ENCODE peak calls at places on chromosomes 11 and 22, in six cellular contexts. J is right atrium auricular region, Q is AG10803, U is A549, P is fibroblast of lung, F is WERI-Rb-1. W is an unnamed sample.

GRCh38 chr11:125314264-125315087 is 149.9 kb downstream of the PKNOX2 start:
- DNase-seq in U (no peak), J (no peak), Q (no peak), F (no peak), P (no peak), W (no peak)

GRCh38 chr11:64132388-64132771 is 33.5 kb downstream of the MACROD1 start:
- DNase-seq in J (no peak), P (no peak), U (no peak), Q (no peak), F (no peak), W (no peak)

GRCh38 chr22:27609411-27610029 is 192.0 kb downstream of the MN1 start:
- DNase-seq in U (no peak), Q (no peak), F (no peak), P (no peak), J (no peak), W (no peak)

GRCh38 chr22:35292786-35293185 is 6.9 kb upstream of the TOM1 start:
- DNase-seq in Q (no peak), F (no peak), J (no peak), U (no peak), P (no peak), W (no peak)

GRCh38 chr11:27904358-27905055 is 203.4 kb downstream of the KIF18A start:
- DNase-seq in U (peak), F (no peak), Q (peak), J (no peak), P (peak), W (no peak)

GRCh38 chr11:6606471-6607189 is 3.1 kb downstream of the ILK start:
- DNase-seq in U (peak), Q (peak), J (peak), P (peak), F (peak), W (peak)

GRCh38 chr11:10742460-10743208 is 8.4 kb upstream of the CTR9 start:
- DNase-seq in F (no peak), J (no peak), U (no peak), P (peak), Q (peak), W (no peak)

GRCh38 chr11:120512727-120513435 is 1.3 kb downstream of the GRIK4 start:
- DNase-seq in P (no peak), Q (no peak), U (peak), F (peak), J (no peak), W (peak)

GRCh38 chr22:20173246-20173645 is 22.4 kb upstream of the CCDC188 start:
- DNase-seq in U (no peak), Q (no peak), P (no peak), J (no peak), F (no peak), W (no peak)

GRCh38 chr11:61949169-61950034 is 749 bp upstream of the BEST1 start:
- DNase-seq in J (peak), Q (peak), F (peak), P (peak), U (peak), W (no peak)

GRCh38 chr11:77112641-77113381 is 10.2 kb downstream of the OMP start:
- DNase-seq in F (no peak), U (no peak), Q (no peak), P (no peak), J (no peak), W (no peak)

GRCh38 chr11:36115378-36115801 is 171.5 kb downstream of the LDLRAD3 start:
- DNase-seq in Q (no peak), J (no peak), U (no peak), P (no peak), F (no peak), W (no peak)

GRCh38 chr11:77407613-77408012 is 66.3 kb downstream of the PAK1 start:
- DNase-seq in F (no peak), U (peak), P (peak), J (no peak), Q (peak), W (no peak)

GRCh38 chr22:37109242-37109917 is at the start of gene TMPRSS6:
- DNase-seq in U (no peak), P (no peak), Q (no peak), F (no peak), J (no peak), W (no peak)

GRCh38 chr11:100932474-100933100 is 197.0 kb downstream of the PGR start:
- DNase-seq in J (no peak), U (peak), P (peak), F (no peak), Q (peak), W (no peak)

GRCh38 chr11:14414470-14415461 is 55.8 kb upstream of the RRAS2 start:
- DNase-seq in U (no peak), P (peak), J (no peak), Q (no peak), F (no peak), W (no peak)

GRCh38 chr22:36701941-36702640 is 1.5 kb downstream of the CACNG2 start:
- DNase-seq in U (no peak), F (no peak), P (no peak), Q (no peak), J (no peak), W (no peak)

GRCh38 chr11:16881074-16881709 is 133.0 kb downstream of the PLEKHA7 start:
- DNase-seq in J (peak), P (peak), U (no peak), F (peak), Q (peak), W (no peak)

GRCh38 chr11:91248199-91248807 is 976.3 kb upstream of the FAT3 start:
- DNase-seq in F (peak), U (peak), J (no peak), Q (no peak), P (peak), W (no peak)

GRCh38 chr11:2828585-2829330 is 56.8 kb downstream of the CDKN1C start:
- DNase-seq in Q (no peak), F (no peak), U (no peak), J (no peak), P (no peak), W (no peak)

GRCh38 chr11:61429346-61429690 is 457 bp downstream of the CPSF7 start:
- DNase-seq in P (peak), Q (peak), J (no peak), U (peak), F (peak), W (peak)

GRCh38 chr22:19844423-19845368 is 10.0 kb downstream of the GNB1L start:
- DNase-seq in U (no peak), F (no peak), Q (peak), P (peak), J (peak), W (no peak)

GRCh38 chr11:30025396-30026139 is 8.7 kb upstream of the KCNA4 start:
- DNase-seq in F (no peak), J (no peak), P (no peak), Q (no peak), U (no peak), W (no peak)

GRCh38 chr11:122748968-122749687 is 89.2 kb upstream of the CRTAM start:
- DNase-seq in U (no peak), F (no peak), P (peak), Q (peak), J (peak), W (no peak)

GRCh38 chr22:27370281-27370680 is 431.3 kb downstream of the MN1 start:
- DNase-seq in P (no peak), J (no peak), U (no peak), F (no peak), Q (no peak), W (no peak)

GRCh38 chr22:20141186-20142077 is 9.4 kb downstream of the CCDC188 start:
- DNase-seq in J (no peak), P (peak), U (no peak), Q (peak), F (no peak), W (no peak)

GRCh38 chr11:26621147-26621546 is 49.1 kb upstream of the MUC15 start:
- DNase-seq in P (peak), F (no peak), J (no peak), Q (peak), U (peak), W (no peak)

GRCh38 chr11:34052608-34053160 is 1.2 kb downstream of the CAPRIN1 start:
- DNase-seq in P (no peak), U (peak), J (no peak), F (peak), Q (no peak), W (no peak)

GRCh38 chr11:70018816-70019215 is 59.3 kb upstream of the ANO1 start:
- DNase-seq in U (no peak), Q (no peak), F (no peak), J (no peak), P (no peak), W (no peak)

GRCh38 chr11:26578998-26579635 is 7.1 kb upstream of the MUC15 start:
- DNase-seq in P (peak), F (no peak), U (no peak), J (no peak), Q (peak), W (no peak)

GRCh38 chr11:111977141-111978027 is 40.2 kb downstream of the DIXDC1 start:
- DNase-seq in J (peak), F (no peak), Q (peak), P (peak), U (no peak), W (peak)

GRCh38 chr11:111976614-111977140 is 39.5 kb downstream of the DIXDC1 start:
- DNase-seq in U (no peak), J (no peak), P (peak), Q (no peak), F (no peak), W (no peak)

GRCh38 chr11:111980062-111980461 is 42.9 kb downstream of the DIXDC1 start:
- DNase-seq in F (no peak), P (no peak), J (no peak), U (no peak), Q (no peak), W (no peak)

GRCh38 chr11:111976119-111976518 is 39.0 kb downstream of the DIXDC1 start:
- DNase-seq in U (no peak), Q (no peak), F (no peak), P (no peak), J (no peak), W (no peak)

GRCh38 chr11:111978028-111978771 is 41.1 kb downstream of the DIXDC1 start:
- DNase-seq in Q (peak), U (no peak), J (peak), F (peak), P (peak), W (no peak)
- TF ChIP-seq CTCF in Q (peak), U (no peak), J (no peak), F (no peak), P (peak), W (peak)

DNA sequence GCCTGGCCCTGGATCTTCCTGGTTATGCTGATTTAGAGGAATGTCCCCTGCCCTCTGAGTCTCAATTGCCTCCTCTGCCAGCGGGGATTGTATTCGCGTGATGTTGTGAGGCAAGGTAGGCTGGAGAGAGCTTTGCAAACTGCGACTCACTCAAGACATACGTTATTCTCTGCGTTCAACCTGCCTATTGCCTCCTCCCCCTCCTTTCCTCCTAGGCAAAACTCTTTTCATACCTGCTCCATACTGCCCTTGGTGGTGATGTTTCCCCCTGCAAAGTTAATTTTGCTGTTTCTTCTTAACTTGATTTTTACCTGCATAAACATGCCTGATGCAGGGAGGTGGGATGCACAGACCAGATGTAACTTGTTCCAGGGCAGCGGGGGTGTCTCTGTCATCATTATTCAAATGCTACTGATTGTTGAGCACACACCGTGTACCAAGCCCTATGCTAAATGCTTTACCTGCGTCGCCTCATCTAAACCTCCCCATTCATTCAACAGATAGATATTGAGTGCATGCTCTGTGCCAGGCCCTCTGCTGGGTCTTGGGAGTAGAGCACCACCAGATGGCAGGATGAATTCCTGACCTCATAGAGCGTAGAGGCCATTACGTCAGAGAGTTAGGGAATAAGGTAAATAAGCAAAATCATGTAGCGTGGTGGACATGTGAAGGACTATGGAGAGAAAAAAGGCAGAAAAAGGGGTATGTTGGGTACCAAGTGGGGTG is 29.0 kb downstream of the SGSM1 start:
- DNase-seq in Q (no peak), F (peak), P (no peak), J (no peak), U (peak), W (no peak)
- TF ChIP-seq CTCF in Q (peak), F (peak), P (peak), J (no peak), U (peak), W (peak)

DNA sequence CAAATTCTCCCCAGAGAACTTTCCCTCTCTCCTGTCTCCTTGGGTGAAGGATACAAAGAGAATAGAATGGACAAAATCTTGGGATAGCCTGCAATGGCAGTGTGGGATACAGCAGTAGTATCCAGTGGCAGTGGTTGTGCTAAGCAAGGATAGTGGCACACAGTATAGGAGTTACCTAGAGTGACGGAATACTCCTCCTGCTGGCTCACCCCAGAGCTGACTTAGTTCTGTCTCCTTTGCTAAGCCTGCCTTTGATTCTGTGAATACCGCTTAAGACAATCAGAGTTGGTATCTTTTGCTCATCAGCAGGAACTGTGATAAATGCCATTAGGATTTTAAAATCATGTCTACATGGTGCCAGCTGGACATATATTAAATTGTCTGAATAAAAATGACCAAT is 404.3 kb downstream of the JRKL start:
- DNase-seq in J (no peak), F (peak), U (no peak), P (no peak), Q (no peak), W (no peak)
- TF ChIP-seq CTCF in J (no peak), F (peak), U (no peak), P (no peak), Q (no peak), W (no peak)

DNA sequence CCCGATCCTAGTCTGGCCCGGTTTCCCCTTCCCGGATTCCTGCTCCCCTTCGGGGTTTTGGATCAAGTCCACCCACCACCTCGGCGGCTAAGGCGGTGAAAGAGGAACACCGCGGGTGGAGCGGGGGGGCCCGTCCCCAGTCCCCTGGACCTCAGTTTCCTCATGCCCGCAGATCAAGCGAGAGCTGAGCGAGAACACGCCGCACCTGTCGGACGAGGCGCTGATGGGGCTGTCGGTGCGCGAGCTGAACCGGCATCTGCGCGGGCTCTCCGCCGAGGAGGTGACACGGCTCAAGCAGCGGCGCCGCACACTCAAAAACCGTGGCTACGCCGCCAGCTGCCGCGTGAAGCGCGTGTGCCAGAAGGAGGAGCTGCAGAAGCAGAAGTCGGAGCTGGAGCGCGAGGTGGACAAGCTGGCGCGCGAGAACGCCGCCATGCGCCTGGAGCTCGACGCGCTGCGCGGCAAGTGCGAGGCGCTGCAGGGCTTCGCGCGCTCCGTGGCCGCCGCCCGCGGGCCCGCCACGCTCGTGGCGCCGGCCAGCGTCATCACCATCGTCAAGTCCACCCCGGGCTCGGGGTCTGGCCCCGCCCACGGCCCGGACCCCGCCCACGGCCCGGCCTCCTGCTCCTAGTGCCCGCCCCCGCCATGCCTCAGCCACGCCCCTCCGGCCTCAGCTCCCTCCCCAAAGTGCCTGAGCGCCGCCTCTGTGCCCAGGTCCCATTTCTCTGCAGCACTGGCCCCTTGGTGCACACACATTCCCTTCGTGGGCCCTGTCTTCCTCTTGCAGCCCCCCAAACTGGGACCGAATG is 12.7 kb downstream of the MAFF start:
- DNase-seq in P (peak), U (no peak), Q (peak), J (peak), F (no peak), W (peak)
- TF ChIP-seq CTCF in P (peak), U (no peak), Q (peak), J (no peak), F (no peak), W (peak)

GRCh38 chr11:12088531-12088930 is 21.9 kb upstream of the MICAL2 start:
- DNase-seq in P (no peak), Q (no peak), U (no peak), J (no peak), F (no peak), W (no peak)
- TF ChIP-seq CTCF in P (no peak), Q (no peak), U (peak), J (no peak), F (no peak), W (no peak)

GRCh38 chr11:118674094-118674460 is 5.4 kb downstream of the TREH start:
- DNase-seq in J (no peak), F (no peak), P (no peak), U (no peak), Q (no peak), W (no peak)

GRCh38 chr11:118671254-118671653 is 8.2 kb downstream of the TREH start:
- DNase-seq in J (no peak), P (no peak), F (no peak), U (no peak), Q (no peak), W (no peak)

GRCh38 chr11:118673361-118674093 is 5.9 kb downstream of the TREH start:
- DNase-seq in J (no peak), F (no peak), P (no peak), U (no peak), Q (no peak), W (no peak)

GRCh38 chr11:118670063-118670462 is 9.4 kb downstream of the TREH start:
- DNase-seq in Q (no peak), P (no peak), J (no peak), U (no peak), F (no peak), W (no peak)

GRCh38 chr11:118672865-118673264 is 6.6 kb downstream of the TREH start:
- DNase-seq in F (no peak), J (no peak), U (peak), P (no peak), Q (no peak), W (no peak)
- TF ChIP-seq CTCF in F (no peak), J (no peak), U (no peak), P (peak), Q (peak), W (peak)

DNA sequence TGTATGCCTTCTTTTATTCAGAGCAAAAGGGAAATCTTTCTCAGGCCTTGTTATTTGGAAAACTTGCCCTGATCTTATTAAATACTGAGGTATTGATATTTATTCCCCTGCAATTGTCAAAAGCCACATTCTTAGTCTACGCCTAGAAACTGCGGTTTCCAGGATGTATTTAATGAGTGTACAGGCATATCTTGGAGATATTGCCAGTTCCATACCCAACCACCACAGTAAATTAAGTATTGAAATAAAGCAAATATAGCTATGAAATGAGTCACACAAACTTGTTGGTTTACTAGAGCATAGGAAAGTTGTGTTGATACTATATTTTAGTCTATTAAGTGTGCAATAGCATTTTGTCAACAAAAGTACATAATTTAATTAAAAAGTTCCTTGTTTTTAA is 152.7 kb upstream of the CCDC179 start:
- DNase-seq in F (no peak), J (no peak), Q (no peak), P (no peak), U (no peak), W (no peak)
- TF ChIP-seq CTCF in F (no peak), J (no peak), Q (no peak), P (no peak), U (no peak), W (no peak)

GRCh38 chr11:103800406-103801114 is 235.9 kb upstream of the DDI1 start:
- DNase-seq in U (no peak), Q (peak), J (no peak), P (peak), F (peak), W (no peak)
- TF ChIP-seq CTCF in U (no peak), Q (no peak), J (no peak), P (no peak), F (no peak), W (no peak)

GRCh38 chr22:31290494-31291402 is 1.5 kb downstream of the PIK3IP1 start:
- DNase-seq in J (peak), U (peak), Q (peak), F (peak), P (peak), W (peak)

GRCh38 chr22:31291403-31291715 is 929 bp downstream of the PIK3IP1 start:
- DNase-seq in J (no peak), Q (no peak), U (no peak), F (no peak), P (no peak), W (no peak)

GRCh38 chr22:31288496-31289235 is 3.6 kb downstream of the PIK3IP1 start:
- DNase-seq in J (no peak), U (no peak), P (no peak), Q (no peak), F (no peak), W (no peak)

GRCh38 chr22:31289335-31289734 is 3.0 kb downstream of the PIK3IP1 start:
- DNase-seq in P (no peak), Q (no peak), F (no peak), U (no peak), J (no peak), W (no peak)

GRCh38 chr22:31291716-31292644 is at the start of gene PIK3IP1:
- DNase-seq in J (peak), Q (peak), F (peak), U (peak), P (peak), W (peak)
- TF ChIP-seq CTCF in J (peak), Q (peak), F (peak), U (peak), P (peak), W (peak)

W was measured in type B pancreatic cell.